ENCODE peak calls at places on chromosomes 7 and 10, in eight cellular contexts. D, F, Z, H, K, Q, O and G are unnamed samples.

GRCh38 chr7:30563326-30563942 is 31.2 kb upstream of the GARS1 start:
- DNase-seq in Q (no peak), Z (no peak), F (no peak), K (no peak), D (peak; percentile 37), H (no peak), O (no peak), G (peak; percentile 77)

GRCh38 chr10:43202224-43202656 is 64.0 kb downstream of the CSGALNACT2 start:
- DNase-seq in Z (peak; percentile 75), K (no peak), O (peak; percentile 26), H (peak; percentile 43), Q (no peak), D (no peak), F (peak; percentile 43), G (no peak)

GRCh38 chr7:112800486-112800885 is 10.3 kb upstream of the TMEM168 start:
- DNase-seq in D (no peak), Z (no peak), F (no peak), O (no peak), K (no peak), Q (no peak), H (no peak), G (no peak)

GRCh38 chr7:55191161-55191925 is 172.5 kb downstream of the EGFR start:
- DNase-seq in F (no peak), H (no peak), D (no peak), Q (no peak), O (no peak), K (no peak), Z (no peak), G (no peak)

GRCh38 chr7:44801890-44802289 is 5.4 kb downstream of the PPIA start:
- DNase-seq in F (no peak), Z (no peak), K (no peak), O (no peak), H (no peak), Q (no peak), D (no peak), G (no peak)

GRCh38 chr7:45980181-45980905 is 59.3 kb upstream of the IGFBP3 start:
- DNase-seq in H (no peak), Q (no peak), D (peak; percentile 76), F (no peak), Z (no peak), O (no peak), K (no peak), G (peak; percentile 53)

GRCh38 chr10:62687230-62687748 is 117.2 kb upstream of the ADO start:
- DNase-seq in K (no peak), Z (no peak), D (peak; percentile 23), H (no peak), Q (no peak), O (no peak), F (no peak), G (peak; percentile 10)

GRCh38 chr10:95428702-95429101 is 132.5 kb downstream of the SORBS1 start:
- DNase-seq in D (no peak), H (no peak), O (no peak), Q (peak; percentile 60), F (no peak), Z (no peak), K (no peak), G (no peak)

GRCh38 chr10:92208736-92209135 is 82.1 kb downstream of the CPEB3 start:
- DNase-seq in Z (no peak), F (no peak), O (no peak), D (peak; percentile 11), Q (no peak), K (no peak), H (no peak), G (peak; percentile 18)

GRCh38 chr7:120521761-120522737 is 249.1 kb downstream of the KCND2 start:
- DNase-seq in H (no peak), Q (no peak), O (no peak), K (no peak), Z (peak; percentile 8), F (no peak), D (no peak), G (no peak)

GRCh38 chr7:47621985-47622561 is 40.2 kb upstream of the TNS3 start:
- DNase-seq in Z (no peak), F (no peak), Q (no peak), D (no peak), O (no peak), H (no peak), K (no peak), G (no peak)

GRCh38 chr7:2873686-2874551 is 29.8 kb upstream of the GNA12 start:
- DNase-seq in Q (no peak), H (no peak), F (no peak), D (peak; percentile 88), K (peak; percentile 79), Z (peak; percentile 30), O (no peak), G (peak; percentile 95)

GRCh38 chr10:102342958-102343357 is 52.5 kb upstream of the NFKB2 start:
- DNase-seq in Z (no peak), H (no peak), D (peak; percentile 81), K (no peak), Q (no peak), F (no peak), O (no peak), G (peak; percentile 87)

GRCh38 chr7:17971392-17971791 is 31.1 kb upstream of the SNX13 start:
- DNase-seq in F (no peak), K (no peak), H (no peak), Q (no peak), Z (no peak), O (no peak), D (no peak), G (peak; percentile 32)

GRCh38 chr7:116097365-116098009 is 66.9 kb upstream of the TFEC start:
- DNase-seq in Z (no peak), H (peak; percentile 12), D (peak; percentile 81), O (no peak), K (peak; percentile 53), F (no peak), Q (no peak), G (peak; percentile 75)

GRCh38 chr10:43863859-43864591 is 215.3 kb upstream of the ZNF32 start:
- DNase-seq in H (peak; percentile 89), Z (no peak), D (peak; percentile 59), F (no peak), Q (peak; percentile 64), O (peak; percentile 47), K (no peak), G (peak; percentile 83)

GRCh38 chr10:48285710-48286109 is 11.2 kb upstream of the FRMPD2 start:
- DNase-seq in K (no peak), F (peak; percentile 55), O (no peak), Q (no peak), D (no peak), Z (no peak), H (no peak), G (no peak)

GRCh38 chr7:123865517-123866117 is 20.6 kb downstream of the HYAL4 start:
- DNase-seq in D (peak; percentile 76), Q (peak; percentile 51), K (peak; percentile 11), Z (peak; percentile 58), F (peak; percentile 14), O (peak; percentile 60), H (peak; percentile 76), G (peak; percentile 76)

GRCh38 chr7:42745357-42746022 is 166.4 kb downstream of the C7orf25 start:
- DNase-seq in F (no peak), D (peak; percentile 40), Q (peak; percentile 33), K (peak; percentile 24), H (peak; percentile 11), Z (peak; percentile 64), O (peak; percentile 28), G (no peak)

GRCh38 chr10:95242581-95243317 is 48.1 kb downstream of the PDLIM1 start:
- DNase-seq in Z (peak; percentile 74), D (no peak), H (peak; percentile 39), O (peak; percentile 61), Q (no peak), F (no peak), K (peak; percentile 72), G (peak; percentile 67)

GRCh38 chr7:133724148-133724547 is 403.0 kb upstream of the LRGUK start:
- DNase-seq in H (no peak), D (no peak), K (no peak), F (no peak), Z (no peak), O (no peak), Q (no peak), G (no peak)

GRCh38 chr7:1592299-1592842 is 22.5 kb upstream of the PSMG3 start:
- DNase-seq in Z (no peak), F (no peak), K (no peak), D (no peak), H (no peak), Q (no peak), O (no peak), G (no peak)

GRCh38 chr7:94056796-94057207 is 52.6 kb upstream of the BET1 start:
- DNase-seq in K (no peak), F (no peak), O (no peak), Q (no peak), Z (peak; percentile 43), H (no peak), D (peak; percentile 82), G (peak; percentile 87)

GRCh38 chr7:17239683-17240521 is 58.5 kb upstream of the AHR start:
- DNase-seq in H (no peak), F (no peak), Q (no peak), O (no peak), K (peak; percentile 35), D (peak; percentile 64), Z (no peak), G (peak; percentile 56)

GRCh38 chr7:113698556-113699220 is 220.1 kb downstream of the PPP1R3A start:
- DNase-seq in Q (no peak), D (peak; percentile 34), K (no peak), H (peak; percentile 24), Z (peak; percentile 40), O (no peak), F (no peak), G (peak; percentile 45)

GRCh38 chr7:69610675-69611037 is 12.4 kb downstream of the AUTS2 start:
- DNase-seq in H (no peak), Z (no peak), F (no peak), Q (no peak), O (no peak), K (no peak), D (no peak), G (no peak)
- H3K4me3 ChIP-seq in H (no peak overlapping the region), Z (no peak overlapping the region), F (no peak overlapping the region), Q (no peak overlapping the region), O (no peak overlapping the region), K (no peak overlapping the region), D (no peak overlapping the region), G (no peak overlapping the region)

DNA sequence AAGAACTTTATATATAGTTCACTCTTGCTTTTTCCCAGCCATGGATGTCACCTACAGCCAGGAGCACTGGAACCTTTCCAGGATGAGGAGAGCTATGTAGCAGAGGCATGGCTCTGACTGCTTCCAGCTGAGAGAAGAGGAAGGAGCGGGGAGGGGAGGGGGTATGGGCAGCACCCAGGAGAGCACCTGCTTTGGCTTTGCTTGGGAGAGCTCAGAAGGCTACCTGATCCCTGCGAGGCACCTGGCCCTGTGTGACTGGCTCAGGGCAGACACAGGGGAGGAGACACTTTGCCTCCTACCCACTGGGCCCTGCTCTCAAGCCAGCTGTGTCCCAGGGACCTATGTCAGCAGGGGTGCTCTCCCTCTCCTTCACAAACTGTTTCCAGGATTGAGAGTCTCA is 67.1 kb downstream of the HK1 start:
- DNase-seq in K (no peak), Q (peak; percentile 51), F (no peak), O (peak; percentile 79), D (no peak), H (no peak), Z (no peak), G (no peak)
- H3K4me3 ChIP-seq in K (no peak overlapping the region), Q (no peak overlapping the region), F (no peak overlapping the region), O (no peak overlapping the region), D (no peak overlapping the region), H (no peak overlapping the region), Z (no peak overlapping the region), G (no peak overlapping the region)

GRCh38 chr7:150631866-150632864 is at the start of gene GIMAP6:
- DNase-seq in K (no peak), H (peak; percentile 31), F (no peak), Z (no peak), Q (peak; percentile 43), D (no peak), O (no peak), G (no peak)
- H3K4me3 ChIP-seq in K (no peak within 1 kb of the TSS), H (peak within 1 kb of the TSS; percentile 7), F (peak within 1 kb of the TSS; percentile 67), Z (no peak within 1 kb of the TSS), Q (peak within 1 kb of the TSS; percentile 64), D (no peak within 1 kb of the TSS), O (peak within 1 kb of the TSS; percentile 44), G (no peak within 1 kb of the TSS)

GRCh38 chr7:25858200-25858561 is 293.8 kb upstream of the NFE2L3 start:
- DNase-seq in O (no peak), Q (no peak), F (no peak), K (no peak), D (no peak), H (no peak), Z (no peak), G (no peak)
- H3K4me3 ChIP-seq in O (no peak overlapping the region), Q (no peak overlapping the region), F (no peak overlapping the region), K (no peak overlapping the region), D (no peak overlapping the region), H (no peak overlapping the region), Z (no peak overlapping the region), G (no peak overlapping the region)